ENCODE peak calls at places on chromosomes 4 and X, in six cellular contexts. One of them, this sample, is unnamed. For H3K9me3, the result is how much of the 10 kb centered on the place peaks cover.

GRCh38 chr4:94339779-94340178 is 2.9 kb downstream of the HPGDS start:
- DNase-seq in naive thymus-derived CD4-positive, alpha-beta T cell: no peak
- DNase-seq in IMR-90: no peak
- DNase-seq in left ventricle myocardium inferior: no peak
- DNase-seq in astrocyte: no peak
- DNase-seq in mucosa of descending colon: no peak
- DNase-seq in this sample: no peak

GRCh38 chr4:107379054-107379869 is 340.8 kb downstream of the PAPSS1 start:
- DNase-seq in naive thymus-derived CD4-positive, alpha-beta T cell: no peak
- DNase-seq in IMR-90: peak
- DNase-seq in left ventricle myocardium inferior: no peak
- DNase-seq in astrocyte: peak
- DNase-seq in mucosa of descending colon: no peak
- DNase-seq in this sample: no peak

GRCh38 chr4:180058731-180059215 is 2184.4 kb upstream of the TENM3 start:
- DNase-seq in naive thymus-derived CD4-positive, alpha-beta T cell: no peak
- DNase-seq in IMR-90: peak
- DNase-seq in left ventricle myocardium inferior: no peak
- DNase-seq in astrocyte: peak
- DNase-seq in mucosa of descending colon: peak
- DNase-seq in this sample: peak

GRCh38 chr4:154944996-154945395 is 163.9 kb downstream of the RBM46 start:
- DNase-seq in naive thymus-derived CD4-positive, alpha-beta T cell: no peak
- DNase-seq in IMR-90: no peak
- DNase-seq in left ventricle myocardium inferior: no peak
- DNase-seq in astrocyte: no peak
- DNase-seq in mucosa of descending colon: no peak
- DNase-seq in this sample: no peak

GRCh38 chrX:28719620-28720019 is 132.4 kb downstream of the IL1RAPL1 start:
- DNase-seq in naive thymus-derived CD4-positive, alpha-beta T cell: no peak
- DNase-seq in IMR-90: no peak
- DNase-seq in left ventricle myocardium inferior: no peak
- DNase-seq in astrocyte: no peak
- DNase-seq in mucosa of descending colon: no peak
- DNase-seq in this sample: no peak

GRCh38 chr4:142559986-142560385 is 286.1 kb downstream of the INPP4B start:
- DNase-seq in naive thymus-derived CD4-positive, alpha-beta T cell: no peak
- DNase-seq in IMR-90: no peak
- DNase-seq in left ventricle myocardium inferior: no peak
- DNase-seq in astrocyte: no peak
- DNase-seq in mucosa of descending colon: no peak
- DNase-seq in this sample: no peak

GRCh38 chr4:145099653-145100052 is 1.5 kb downstream of the ABCE1 start:
- DNase-seq in naive thymus-derived CD4-positive, alpha-beta T cell: no peak
- DNase-seq in IMR-90: peak
- DNase-seq in left ventricle myocardium inferior: no peak
- DNase-seq in astrocyte: peak
- DNase-seq in mucosa of descending colon: no peak
- DNase-seq in this sample: no peak

GRCh38 chr4:113468165-113469022 is 293.1 kb downstream of the CAMK2D start:
- DNase-seq in naive thymus-derived CD4-positive, alpha-beta T cell: no peak
- DNase-seq in IMR-90: peak
- DNase-seq in left ventricle myocardium inferior: peak
- DNase-seq in astrocyte: peak
- DNase-seq in mucosa of descending colon: peak
- DNase-seq in this sample: no peak

GRCh38 chr4:180695851-180696250 is 1547.4 kb upstream of the TENM3 start:
- DNase-seq in naive thymus-derived CD4-positive, alpha-beta T cell: no peak
- DNase-seq in IMR-90: peak
- DNase-seq in left ventricle myocardium inferior: no peak
- DNase-seq in astrocyte: peak
- DNase-seq in mucosa of descending colon: no peak
- DNase-seq in this sample: no peak

GRCh38 chrX:126847143-126847542 is 27.6 kb downstream of the PRR32 start:
- DNase-seq in naive thymus-derived CD4-positive, alpha-beta T cell: no peak
- DNase-seq in IMR-90: no peak
- DNase-seq in left ventricle myocardium inferior: no peak
- DNase-seq in astrocyte: no peak
- DNase-seq in mucosa of descending colon: no peak
- DNase-seq in this sample: no peak

GRCh38 chr4:17117746-17118145 is 219.3 kb upstream of the LDB2 start:
- DNase-seq in naive thymus-derived CD4-positive, alpha-beta T cell: no peak
- DNase-seq in IMR-90: peak
- DNase-seq in left ventricle myocardium inferior: no peak
- DNase-seq in astrocyte: peak
- DNase-seq in mucosa of descending colon: no peak
- DNase-seq in this sample: no peak

GRCh38 chr4:1579834-1580686 is 104.1 kb downstream of the FAM53A start:
- DNase-seq in naive thymus-derived CD4-positive, alpha-beta T cell: peak
- DNase-seq in IMR-90: no peak
- DNase-seq in left ventricle myocardium inferior: peak
- DNase-seq in astrocyte: peak
- DNase-seq in mucosa of descending colon: peak
- DNase-seq in this sample: peak

GRCh38 chr4:1576961-1577814 is 106.9 kb downstream of the FAM53A start:
- DNase-seq in naive thymus-derived CD4-positive, alpha-beta T cell: no peak
- DNase-seq in IMR-90: no peak
- DNase-seq in left ventricle myocardium inferior: no peak
- DNase-seq in astrocyte: no peak
- DNase-seq in mucosa of descending colon: no peak
- DNase-seq in this sample: no peak

GRCh38 chr4:1578968-1579833 is 104.9 kb downstream of the FAM53A start:
- DNase-seq in naive thymus-derived CD4-positive, alpha-beta T cell: peak
- DNase-seq in IMR-90: peak
- DNase-seq in left ventricle myocardium inferior: peak
- DNase-seq in astrocyte: peak
- DNase-seq in mucosa of descending colon: peak
- DNase-seq in this sample: peak

GRCh38 chr4:1577818-1578217 is 106.3 kb downstream of the FAM53A start:
- DNase-seq in naive thymus-derived CD4-positive, alpha-beta T cell: no peak
- DNase-seq in IMR-90: no peak
- DNase-seq in left ventricle myocardium inferior: no peak
- DNase-seq in astrocyte: no peak
- DNase-seq in mucosa of descending colon: no peak
- DNase-seq in this sample: peak

GRCh38 chr4:1578301-1578781 is 105.8 kb downstream of the FAM53A start:
- DNase-seq in naive thymus-derived CD4-positive, alpha-beta T cell: no peak
- DNase-seq in IMR-90: no peak
- DNase-seq in left ventricle myocardium inferior: no peak
- DNase-seq in astrocyte: no peak
- DNase-seq in mucosa of descending colon: no peak
- DNase-seq in this sample: no peak
- H3K4me3 ChIP-seq in naive thymus-derived CD4-positive, alpha-beta T cell: no peak
- H3K4me3 ChIP-seq in IMR-90: no peak
- H3K4me3 ChIP-seq in left ventricle myocardium inferior: peak
- H3K4me3 ChIP-seq in astrocyte: no peak
- H3K4me3 ChIP-seq in mucosa of descending colon: no peak
- H3K4me3 ChIP-seq in this sample: no peak

GRCh38 chrX:66579219-66579618 is 59.7 kb downstream of the EDA2R start:
- DNase-seq in naive thymus-derived CD4-positive, alpha-beta T cell: no peak
- DNase-seq in IMR-90: no peak
- DNase-seq in left ventricle myocardium inferior: no peak
- DNase-seq in astrocyte: no peak
- DNase-seq in mucosa of descending colon: no peak
- DNase-seq in this sample: no peak
- H3K9me3 ChIP-seq in naive thymus-derived CD4-positive, alpha-beta T cell: under half
- H3K9me3 ChIP-seq in IMR-90: under half
- H3K9me3 ChIP-seq in left ventricle myocardium inferior: under half
- H3K9me3 ChIP-seq in astrocyte: under half
- H3K9me3 ChIP-seq in mucosa of descending colon: under half
- H3K9me3 ChIP-seq in this sample: under half

DNA sequence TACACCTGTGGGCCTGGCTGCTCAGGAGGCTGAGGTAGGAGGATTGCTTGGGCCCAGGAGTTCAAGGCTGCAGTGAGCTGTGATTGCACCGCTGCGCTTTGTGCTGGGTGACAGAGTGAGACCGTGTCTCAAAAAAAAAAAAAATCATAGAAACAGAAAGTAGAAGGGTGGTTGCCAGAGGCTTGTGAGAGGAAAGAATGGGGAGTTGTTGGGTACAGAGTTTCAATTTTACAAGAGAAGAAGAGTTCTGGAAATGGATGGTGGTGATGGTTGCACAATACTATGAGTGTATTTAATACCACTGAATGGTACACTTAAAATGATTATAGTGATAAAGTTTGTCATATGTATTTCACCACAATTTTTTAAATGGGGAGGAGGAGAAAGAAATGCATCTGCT is 10.2 kb upstream of the GLOD5 start:
- DNase-seq in naive thymus-derived CD4-positive, alpha-beta T cell: no peak
- DNase-seq in IMR-90: no peak
- DNase-seq in left ventricle myocardium inferior: no peak
- DNase-seq in astrocyte: no peak
- DNase-seq in mucosa of descending colon: no peak
- DNase-seq in this sample: no peak
- H3K4me3 ChIP-seq in naive thymus-derived CD4-positive, alpha-beta T cell: no peak
- H3K4me3 ChIP-seq in IMR-90: no peak
- H3K4me3 ChIP-seq in left ventricle myocardium inferior: no peak
- H3K4me3 ChIP-seq in astrocyte: no peak
- H3K4me3 ChIP-seq in mucosa of descending colon: no peak
- H3K4me3 ChIP-seq in this sample: no peak

GRCh38 chr4:56622176-56622575 is 58.9 kb downstream of the HOPX start:
- DNase-seq in naive thymus-derived CD4-positive, alpha-beta T cell: no peak
- DNase-seq in IMR-90: no peak
- DNase-seq in left ventricle myocardium inferior: no peak
- DNase-seq in astrocyte: no peak
- DNase-seq in mucosa of descending colon: no peak
- DNase-seq in this sample: no peak
- H3K9me3 ChIP-seq in naive thymus-derived CD4-positive, alpha-beta T cell: under half
- H3K9me3 ChIP-seq in IMR-90: under half
- H3K9me3 ChIP-seq in left ventricle myocardium inferior: under half
- H3K9me3 ChIP-seq in astrocyte: under half
- H3K9me3 ChIP-seq in mucosa of descending colon: under half
- H3K9me3 ChIP-seq in this sample: under half

GRCh38 chr4:75511841-75512240 is 2.4 kb downstream of the RCHY1 start:
- DNase-seq in naive thymus-derived CD4-positive, alpha-beta T cell: no peak
- DNase-seq in IMR-90: no peak
- DNase-seq in left ventricle myocardium inferior: no peak
- DNase-seq in astrocyte: no peak
- DNase-seq in mucosa of descending colon: no peak
- DNase-seq in this sample: no peak
- H3K4me3 ChIP-seq in naive thymus-derived CD4-positive, alpha-beta T cell: peak
- H3K4me3 ChIP-seq in IMR-90: no peak
- H3K4me3 ChIP-seq in left ventricle myocardium inferior: peak
- H3K4me3 ChIP-seq in astrocyte: peak
- H3K4me3 ChIP-seq in mucosa of descending colon: no peak
- H3K4me3 ChIP-seq in this sample: no peak

GRCh38 chr4:629916-630641 is 4.7 kb downstream of the PDE6B start:
- DNase-seq in naive thymus-derived CD4-positive, alpha-beta T cell: no peak
- DNase-seq in IMR-90: no peak
- DNase-seq in left ventricle myocardium inferior: peak
- DNase-seq in astrocyte: no peak
- DNase-seq in mucosa of descending colon: no peak
- DNase-seq in this sample: no peak
- H3K9me3 ChIP-seq in naive thymus-derived CD4-positive, alpha-beta T cell: under half
- H3K9me3 ChIP-seq in IMR-90: under half
- H3K9me3 ChIP-seq in left ventricle myocardium inferior: under half
- H3K9me3 ChIP-seq in astrocyte: under half
- H3K9me3 ChIP-seq in mucosa of descending colon: under half
- H3K9me3 ChIP-seq in this sample: under half

DNA sequence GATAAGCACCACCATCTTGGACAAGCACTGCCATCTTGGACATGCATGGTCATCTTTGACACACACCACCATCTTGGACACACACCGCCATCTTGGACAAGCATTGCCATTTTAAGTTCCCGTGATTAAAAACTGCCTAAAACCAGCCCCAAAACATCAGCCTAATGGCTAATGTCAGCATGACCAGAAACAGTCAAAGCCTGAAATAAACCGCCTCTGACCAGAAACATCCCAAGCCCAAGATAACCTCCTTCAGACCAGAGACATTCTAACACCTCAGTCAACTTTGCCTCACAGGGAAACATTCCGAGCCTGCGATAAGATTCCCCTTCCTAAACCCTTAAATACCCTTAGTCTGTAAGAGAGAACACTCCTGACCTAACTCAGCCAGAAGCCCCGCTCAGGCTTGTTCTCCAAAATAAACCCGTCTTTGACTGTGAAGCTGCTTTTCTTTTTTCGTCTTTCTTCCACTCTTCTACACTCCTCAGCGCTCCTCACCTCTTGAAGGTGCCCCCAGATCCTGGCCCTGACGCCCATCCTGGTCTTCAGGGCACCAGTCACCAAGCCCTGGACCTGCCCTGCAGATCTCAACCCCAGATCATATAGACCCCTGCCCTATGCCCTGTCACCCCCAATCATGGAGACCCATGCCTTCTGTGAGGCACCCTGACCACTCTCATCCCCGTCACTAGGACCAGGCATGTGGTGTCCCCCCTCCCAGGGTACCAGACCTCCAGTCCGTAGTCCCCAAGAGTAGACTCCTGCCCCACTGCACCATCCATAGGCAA is 3.7 kb downstream of the ASMTL start:
- DNase-seq in naive thymus-derived CD4-positive, alpha-beta T cell: no peak
- DNase-seq in IMR-90: no peak
- DNase-seq in left ventricle myocardium inferior: no peak
- DNase-seq in astrocyte: no peak
- DNase-seq in mucosa of descending colon: peak
- DNase-seq in this sample: no peak
- H3K4me3 ChIP-seq in naive thymus-derived CD4-positive, alpha-beta T cell: no peak
- H3K4me3 ChIP-seq in IMR-90: no peak
- H3K4me3 ChIP-seq in left ventricle myocardium inferior: no peak
- H3K4me3 ChIP-seq in astrocyte: no peak
- H3K4me3 ChIP-seq in mucosa of descending colon: no peak
- H3K4me3 ChIP-seq in this sample: no peak

DNA sequence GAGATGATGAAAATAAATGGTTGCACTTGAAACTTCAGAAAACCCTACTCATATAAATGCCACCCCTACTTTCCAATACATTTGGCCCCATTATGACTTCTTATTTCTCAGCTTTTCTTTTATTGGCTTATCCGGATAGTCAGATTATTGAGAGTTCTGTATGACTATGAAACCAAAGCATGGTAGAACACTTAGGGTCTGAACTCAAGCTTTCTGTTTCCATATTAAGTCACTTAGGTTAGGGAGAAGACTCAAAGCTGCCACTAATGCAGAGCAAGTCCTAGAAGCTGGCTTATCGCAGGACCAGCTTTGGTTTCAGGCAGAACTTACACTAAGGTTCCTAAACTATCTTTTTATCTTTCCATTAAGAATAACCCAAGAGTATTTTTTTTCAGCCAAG is 229.9 kb upstream of the CPEB2 start:
- DNase-seq in naive thymus-derived CD4-positive, alpha-beta T cell: no peak
- DNase-seq in IMR-90: no peak
- DNase-seq in left ventricle myocardium inferior: no peak
- DNase-seq in astrocyte: no peak
- DNase-seq in mucosa of descending colon: no peak
- DNase-seq in this sample: no peak
- H3K9me3 ChIP-seq in naive thymus-derived CD4-positive, alpha-beta T cell: under half
- H3K9me3 ChIP-seq in IMR-90: under half
- H3K9me3 ChIP-seq in left ventricle myocardium inferior: under half
- H3K9me3 ChIP-seq in astrocyte: under half
- H3K9me3 ChIP-seq in mucosa of descending colon: under half
- H3K9me3 ChIP-seq in this sample: under half

This sample was measured in right lobe of liver.